ENCODE peak calls at places on chromosome 9, in seven cellular contexts. N is trophoblast cell, K is IMR-90, P is H1, T is neuronal stem cell, L is mesendoderm, J is mesenchymal stem cell. I is an unnamed sample.

GRCh38 chr9:122329592-122329991 is 41.2 kb upstream of the PTGS1 start:
- DNase-seq in N (no peak), K (no peak), P (no peak), T (no peak), L (peak; percentile 61), J (no peak), I (no peak)

GRCh38 chr9:93087971-93088655 is 7.9 kb upstream of the CARD19 start:
- DNase-seq in N (no peak), K (no peak), P (no peak), T (no peak), L (no peak), J (no peak), I (no peak)

GRCh38 chr9:37949576-37949975 is 45.6 kb upstream of the SLC25A51 start:
- DNase-seq in N (no peak), K (no peak), P (no peak), T (no peak), L (no peak), J (no peak), I (no peak)

GRCh38 chr9:89154651-89155336 is 23.8 kb downstream of the SHC3 start:
- DNase-seq in N (peak; percentile 2), K (peak; percentile 96), P (no peak), T (no peak), L (no peak), J (peak; percentile 83), I (no peak)

GRCh38 chr9:125655691-125656410 is 51.2 kb downstream of the MAPKAP1 start:
- DNase-seq in N (no peak), K (peak; percentile 66), P (no peak), T (no peak), L (peak; percentile 81), J (peak; percentile 67), I (no peak)

GRCh38 chr9:112856843-112857242 is 33.8 kb downstream of the SLC46A2 start:
- DNase-seq in N (no peak), K (no peak), P (no peak), T (no peak), L (no peak), J (no peak), I (no peak)

GRCh38 chr9:30722065-30722464 is 1662.4 kb upstream of the ACO1 start:
- DNase-seq in N (no peak), K (no peak), P (no peak), T (no peak), L (no peak), J (no peak), I (no peak)

GRCh38 chr9:35910613-35911488 is 1.6 kb downstream of the SPAAR start:
- DNase-seq in N (peak; percentile 43), K (peak; percentile 52), P (no peak), T (no peak), L (peak; percentile 57), J (peak; percentile 68), I (no peak)

GRCh38 chr9:20693068-20693467 is 9.0 kb downstream of the FOCAD start:
- DNase-seq in N (peak; percentile 3), K (no peak), P (no peak), T (no peak), L (peak; percentile 42), J (peak; percentile 68), I (no peak)

GRCh38 chr9:36154213-36154952 is 14.8 kb upstream of the CCIN start:
- DNase-seq in N (no peak), K (peak; percentile 71), P (no peak), T (no peak), L (peak; percentile 40), J (peak; percentile 96), I (no peak)

GRCh38 chr9:93244510-93245436 is 60.8 kb downstream of the WNK2 start:
- DNase-seq in N (peak; percentile 95), K (no peak), P (no peak), T (no peak), L (no peak), J (no peak), I (no peak)

GRCh38 chr9:136324501-136325300 is 2.6 kb upstream of the GPSM1 start:
- DNase-seq in N (no peak), K (no peak), P (no peak), T (no peak), L (no peak), J (no peak), I (no peak)

GRCh38 chr9:113652355-113653152 is 189.0 kb downstream of the RGS3 start:
- DNase-seq in N (no peak), K (no peak), P (no peak), T (no peak), L (no peak), J (no peak), I (no peak)

GRCh38 chr9:112184211-112184610 is 9.1 kb upstream of the SUSD1 start:
- DNase-seq in N (no peak), K (no peak), P (no peak), T (no peak), L (no peak), J (no peak), I (no peak)

GRCh38 chr9:81431662-81432061 is 257.7 kb downstream of the TLE1 start:
- DNase-seq in N (no peak), K (peak; percentile 99), P (no peak), T (no peak), L (no peak), J (peak; percentile 99), I (no peak)

GRCh38 chr9:121275781-121276658 is 8.1 kb downstream of the GSN start:
- DNase-seq in N (no peak), K (no peak), P (no peak), T (no peak), L (no peak), J (no peak), I (no peak)

GRCh38 chr9:120351106-120351505 is 228.9 kb downstream of the CDK5RAP2 start:
- DNase-seq in N (peak; percentile 84), K (no peak), P (no peak), T (no peak), L (no peak), J (no peak), I (no peak)

GRCh38 chr9:93012998-93013855 is 45.3 kb upstream of the SUSD3 start:
- DNase-seq in N (no peak), K (no peak), P (no peak), T (no peak), L (no peak), J (no peak), I (peak; percentile 25)

GRCh38 chr9:1759901-1760300 is 255.2 kb upstream of the SMARCA2 start:
- DNase-seq in N (peak; percentile 89), K (no peak), P (no peak), T (no peak), L (peak; percentile 59), J (no peak), I (peak; percentile 38)

GRCh38 chr9:2676466-2676865 is 40.8 kb upstream of the KCNV2 start:
- DNase-seq in N (no peak), K (no peak), P (no peak), T (no peak), L (no peak), J (no peak), I (no peak)

GRCh38 chr9:137048655-137049543 is 2.9 kb upstream of the NPDC1 start:
- DNase-seq in N (no peak), K (no peak), P (no peak), T (no peak), L (no peak), J (no peak), I (peak; percentile 74)

GRCh38 chr9:120138955-120139354 is 441.0 kb downstream of the CDK5RAP2 start:
- DNase-seq in N (no peak), K (no peak), P (no peak), T (no peak), L (no peak), J (no peak), I (no peak)

GRCh38 chr9:653421-653820 is 188.1 kb upstream of the DMRT1 start:
- DNase-seq in N (no peak), K (no peak), P (no peak), T (no peak), L (no peak), J (no peak), I (no peak)

GRCh38 chr9:129327552-129328283 is 149.7 kb upstream of the IER5L start:
- DNase-seq in N (no peak), K (no peak), P (no peak), T (no peak), L (no peak), J (no peak), I (no peak)
- H3K23ac ChIP-seq in N (no peak overlapping the region), K (no peak overlapping the region), P (no peak overlapping the region), T (no peak overlapping the region), L (no peak overlapping the region), J (no peak overlapping the region), I (no peak overlapping the region)

DNA sequence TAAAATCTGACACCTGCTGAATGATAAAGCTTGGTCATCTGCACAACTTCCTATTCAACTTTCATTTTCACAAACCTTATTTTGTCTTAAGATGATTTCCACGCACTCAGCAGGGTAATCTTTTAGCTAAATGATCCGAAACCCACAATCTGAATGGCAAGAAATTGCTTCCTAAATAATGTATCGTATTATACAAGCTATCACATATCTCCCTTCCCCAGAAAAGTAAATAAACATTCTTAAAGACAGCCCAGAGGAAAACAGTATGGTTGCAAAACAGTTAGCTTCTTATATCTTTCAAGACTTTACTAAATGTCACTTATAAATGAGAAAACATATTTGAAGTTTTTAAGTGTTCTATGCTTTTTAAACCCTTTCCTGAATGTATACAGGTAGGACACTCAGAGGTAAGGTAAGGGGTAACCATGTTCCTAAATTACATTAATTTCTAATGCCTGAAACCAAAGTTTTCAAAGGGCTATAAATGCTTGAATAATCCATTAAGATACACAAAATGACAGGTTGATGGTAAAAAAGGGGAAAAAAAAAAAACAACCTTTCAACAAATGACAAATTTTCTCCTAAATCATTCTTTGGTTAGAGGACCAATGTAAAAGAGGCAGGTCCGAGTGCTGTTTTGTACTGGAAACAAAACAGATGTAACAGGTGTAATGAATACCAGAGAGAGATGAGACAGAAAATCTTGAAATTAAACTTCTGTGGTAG is 36.3 kb downstream of the ELAVL2 start:
- DNase-seq in N (no peak), K (no peak), P (no peak), T (no peak), L (no peak), J (no peak), I (no peak)
- H3K23ac ChIP-seq in N (no peak overlapping the region), K (no peak overlapping the region), P (no peak overlapping the region), T (no peak overlapping the region), L (no peak overlapping the region), J (no peak overlapping the region), I (no peak overlapping the region)

DNA sequence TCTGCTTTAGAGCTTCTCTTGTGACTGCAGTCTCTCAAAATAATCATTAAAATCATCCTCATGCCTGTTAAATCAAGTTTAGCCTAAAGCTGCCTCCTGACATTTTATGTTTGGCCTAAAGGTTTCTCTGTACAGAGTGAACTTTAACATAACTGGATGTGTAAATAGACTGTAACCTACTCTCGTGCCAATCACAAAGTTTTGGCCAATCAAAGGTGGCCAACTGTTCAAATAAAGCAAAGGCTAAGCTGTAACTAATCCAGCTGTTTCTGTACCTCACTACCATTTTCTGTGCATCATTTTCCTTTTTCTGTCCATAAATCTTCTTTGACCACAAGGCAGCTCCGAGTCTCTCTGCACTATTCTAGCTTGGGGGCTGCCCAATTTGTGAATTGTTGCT is 86.2 kb downstream of the GCNT1 start:
- DNase-seq in N (no peak), K (no peak), P (no peak), T (no peak), L (no peak), J (no peak), I (no peak)
- H3K23ac ChIP-seq in N (no peak overlapping the region), K (no peak overlapping the region), P (no peak overlapping the region), T (no peak overlapping the region), L (no peak overlapping the region), J (no peak overlapping the region), I (no peak overlapping the region)

DNA sequence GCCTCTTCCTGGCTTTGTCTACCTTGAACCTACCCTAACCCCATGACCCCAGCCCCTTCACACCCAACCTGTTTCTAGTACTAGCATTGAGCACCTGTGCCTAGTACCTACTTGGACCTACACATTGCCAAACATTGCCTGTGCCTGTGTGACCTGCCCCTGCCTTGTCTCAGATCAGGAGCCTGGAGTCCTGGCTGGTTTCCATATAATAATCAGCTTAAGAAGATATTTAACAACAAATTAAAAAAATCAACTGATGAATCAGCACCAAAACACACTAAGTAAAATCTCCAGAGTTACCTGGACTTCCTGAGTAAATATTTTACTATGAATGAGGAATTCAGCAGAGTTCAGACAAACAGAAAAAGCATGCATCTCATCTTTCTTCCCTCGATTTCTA is 17.7 kb downstream of the LPAR1 start:
- DNase-seq in N (no peak), K (no peak), P (no peak), T (no peak), L (no peak), J (no peak), I (no peak)
- H3K23ac ChIP-seq in N (no peak overlapping the region), K (no peak overlapping the region), P (no peak overlapping the region), T (no peak overlapping the region), L (no peak overlapping the region), J (no peak overlapping the region), I (no peak overlapping the region)